ENCODE peak calls at places on chromosomes 3 and 15, in six cellular contexts. Z is omental fat pad; P is mucosa of gallbladder; H is activated CD4-positive, alpha-beta T cell treated with anti-CD3 and anti-CD28 coated beads for 1 hour; O is T1000; F is stimulated activated CD4-positive, alpha-beta T cell treated with anti-CD3 and anti-CD28 coated beads, TNF-alpha, amount 100 ng/mL, for 1 hour. N is an unnamed sample.

GRCh38 chr3:46538803-46539442 is 27.2 kb downstream of the LRRC2 start:
- DNase-seq in Z (no peak), P (peak; percentile 46), H (peak; percentile 72), O (no peak), F (peak; percentile 82), N (no peak)

GRCh38 chr15:99450896-99451358 is 114.9 kb upstream of the MEF2A start:
- DNase-seq in Z (peak; percentile 67), P (peak; percentile 70), H (peak; percentile 44), O (no peak), F (peak; percentile 49), N (peak; percentile 67)

GRCh38 chr3:13263770-13264467 is 156.2 kb downstream of the NUP210 start:
- DNase-seq in Z (no peak), P (no peak), H (no peak), O (no peak), F (no peak), N (no peak)

GRCh38 chr3:66372681-66373350 is 128.0 kb downstream of the LRIG1 start:
- DNase-seq in Z (no peak), P (no peak), H (no peak), O (no peak), F (peak; percentile 16), N (no peak)

GRCh38 chr15:65954289-65954741 is 85.0 kb downstream of the RAB11A start:
- DNase-seq in Z (no peak), P (no peak), H (no peak), O (peak; percentile 55), F (no peak), N (peak; percentile 20)

GRCh38 chr3:111159391-111159790 is 87.8 kb downstream of the NECTIN3 start:
- DNase-seq in Z (no peak), P (no peak), H (no peak), O (no peak), F (no peak), N (no peak)

GRCh38 chr3:71865727-71866126 is 80.8 kb upstream of the PROK2 start:
- DNase-seq in Z (no peak), P (no peak), H (no peak), O (no peak), F (no peak), N (no peak)

GRCh38 chr15:62569460-62570404 is 404.6 kb upstream of the C2CD4B start:
- DNase-seq in Z (peak; percentile 36), P (peak; percentile 75), H (no peak), O (no peak), F (no peak), N (no peak)

GRCh38 chr15:68209735-68210408 is 4.7 kb upstream of the CALML4 start:
- DNase-seq in Z (peak; percentile 6), P (no peak), H (peak; percentile 18), O (no peak), F (no peak), N (peak; percentile 27)

GRCh38 chr3:71451812-71452211 is 131.7 kb downstream of the FOXP1 start:
- DNase-seq in Z (no peak), P (no peak), H (no peak), O (no peak), F (no peak), N (no peak)